ENCODE peak calls at places on chromosomes 16 and 17, in four cellular contexts. Q, E, W and S are unnamed samples.

GRCh38 chr16:54286330-54287017 is at the start of gene IRX3:
- DNase-seq in E (peak; percentile 96), Q (peak; percentile 94), W (peak; percentile 88), S (peak; percentile 95)

GRCh38 chr16:714079-714478 is 839 bp upstream of the METRN start:
- DNase-seq in Q (no peak), W (no peak), E (no peak), S (no peak)

GRCh38 chr16:14423344-14423743 is 206.7 kb downstream of the PARN start:
- DNase-seq in W (no peak), Q (no peak), E (no peak), S (no peak)

GRCh38 chr17:2218426-2218825 is 85.2 kb downstream of the SMG6 start:
- DNase-seq in W (no peak), E (no peak), Q (no peak), S (no peak)

GRCh38 chr16:56988948-56989945 is at the start of gene NLRC5:
- DNase-seq in E (peak; percentile 94), Q (peak; percentile 84), W (peak; percentile 92), S (peak; percentile 88)

GRCh38 chr16:89038221-89038721 is 55.4 kb upstream of the ACSF3 start:
- DNase-seq in E (no peak), Q (no peak), W (no peak), S (no peak)

GRCh38 chr17:80815151-80815561 is 176.5 kb upstream of the CHMP6 start:
- DNase-seq in Q (no peak), E (no peak), W (no peak), S (no peak)

GRCh38 chr17:40092581-40092980 is 7.8 kb downstream of the NR1D1 start:
- DNase-seq in Q (no peak), W (no peak), E (no peak), S (no peak)

GRCh38 chr17:10126554-10127493 is 71.6 kb downstream of the GAS7 start:
- DNase-seq in Q (peak; percentile 23), W (no peak), E (no peak), S (no peak)

GRCh38 chr16:1288813-1289479 is 20.5 kb upstream of the UBE2I start:
- DNase-seq in E (no peak), Q (peak; percentile 65), W (no peak), S (no peak)

GRCh38 chr16:35754391-35755369 is 2295.3 kb downstream of the TP53TG3F start:
- DNase-seq in Q (no peak), E (peak; percentile 62), W (no peak), S (no peak)
- TF ChIP-seq POLR2AphosphoS5 in Q (no peak), E (no peak), W (no peak), S (no peak)

DNA sequence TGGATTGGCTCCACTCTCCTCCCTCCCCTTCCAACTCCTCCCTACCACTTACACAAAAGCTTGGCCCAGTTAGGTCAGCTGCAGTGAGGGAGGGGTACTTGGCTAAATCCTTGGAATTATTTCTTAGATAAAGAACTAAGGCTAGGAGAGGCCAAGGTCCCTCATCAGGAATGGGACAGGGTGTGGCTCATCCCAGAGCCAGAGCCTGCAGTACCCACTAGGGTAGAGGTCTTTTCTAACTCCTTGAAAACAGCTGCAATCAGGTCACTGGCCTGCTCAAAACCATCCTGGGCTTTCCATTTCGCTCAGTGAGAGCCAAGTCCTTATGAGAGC is 1.9 kb upstream of the SLC46A1 start:
- DNase-seq in W (no peak), E (no peak), Q (peak; percentile 85), S (no peak)
- H3K4me1 ChIP-seq in W (peaks cover 28% of the 10 kb centered on the region), E (peaks cover 22% of the 10 kb centered on the region), Q (peaks cover 71% of the 10 kb centered on the region), S (peaks cover 2% of the 10 kb centered on the region)

DNA sequence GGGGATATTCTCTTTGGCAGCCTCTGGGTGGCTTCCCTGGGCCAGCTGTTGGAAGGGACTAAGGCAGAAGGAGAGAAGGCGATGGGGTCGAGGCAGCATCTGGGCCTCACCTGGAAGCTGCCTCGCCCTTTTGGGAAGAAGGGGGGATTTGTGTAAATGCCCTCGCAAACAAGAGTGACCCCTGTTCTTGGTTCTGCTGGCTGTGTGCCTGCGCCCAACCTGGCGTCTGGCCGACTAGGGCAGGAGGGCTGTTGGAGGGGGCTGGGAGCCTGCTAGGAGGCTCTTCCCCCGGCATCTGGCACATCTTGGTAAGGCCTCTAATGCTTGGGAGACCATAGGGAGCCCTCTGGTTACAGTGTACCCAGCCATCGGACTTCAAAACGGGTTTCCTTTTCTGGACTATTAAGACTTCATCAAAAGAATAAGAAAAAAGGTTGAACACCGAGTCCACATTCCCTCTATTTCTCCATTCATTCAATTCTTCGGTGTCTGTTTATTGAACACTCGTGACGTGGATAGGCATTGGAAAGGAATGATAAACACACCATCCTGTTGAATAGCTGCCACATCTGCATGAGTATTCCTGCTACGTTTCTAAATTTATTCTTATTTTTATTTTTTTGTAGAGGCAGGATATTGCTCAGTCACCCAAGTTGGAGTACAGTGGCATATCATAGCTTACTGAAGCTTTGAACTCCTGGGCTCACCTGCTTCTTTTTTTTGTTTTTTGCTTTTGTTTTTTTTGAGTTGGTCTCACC is 80.6 kb upstream of the CIBAR2 start:
- DNase-seq in W (no peak), E (no peak), Q (no peak), S (no peak)
- TF ChIP-seq POLR2AphosphoS5 in W (peak; percentile 77), E (no peak), Q (no peak), S (no peak)

GRCh38 chr17:76072149-76072858 is at the start of gene SRP68:
- DNase-seq in W (peak; percentile 93), E (peak; percentile 96), Q (peak; percentile 94), S (peak; percentile 95)
- H3K4me1 ChIP-seq in W (peaks cover 70% of the 10 kb centered on the region), E (peaks cover 62% of the 10 kb centered on the region), Q (peaks cover 28% of the 10 kb centered on the region), S (peaks cover 9% of the 10 kb centered on the region)

GRCh38 chr16:9338068-9338467 is 246.6 kb downstream of the HAPSTR1 start:
- DNase-seq in E (no peak), Q (no peak), W (no peak), S (no peak)
- TF ChIP-seq POLR2AphosphoS5 in E (no peak), Q (no peak), W (no peak), S (no peak)